ENCODE peak calls at places on chromosomes 4 and X, in six cellular contexts. K is caudate nucleus; I is GM03348; S is epithelial cell of esophagus; X is central memory CD4-positive, alpha-beta T cell; N is HCT116. B is an unnamed sample.

GRCh38 chrX:109600114-109600710 is 24.8 kb downstream of the KCNE5 start:
- DNase-seq in K (no peak), I (peak; percentile 7), S (no peak), X (no peak), N (no peak), B (no peak)

GRCh38 chrX:20681691-20682090 is 415.0 kb upstream of the RPS6KA3 start:
- DNase-seq in K (no peak), I (no peak), S (no peak), X (no peak), N (no peak), B (no peak)

GRCh38 chrX:53715336-53715924 is 28.9 kb upstream of the HUWE1 start:
- DNase-seq in K (no peak), I (no peak), S (no peak), X (no peak), N (no peak), B (no peak)

GRCh38 chr4:86511590-86511989 is 82.5 kb upstream of the PTPN13 start:
- DNase-seq in K (no peak), I (no peak), S (no peak), X (no peak), N (no peak), B (no peak)

GRCh38 chr4:182231503-182231902 is 11.7 kb upstream of the TENM3 start:
- DNase-seq in K (no peak), I (no peak), S (no peak), X (no peak), N (no peak), B (no peak)

GRCh38 chrX:14896273-14896672 is 23.1 kb downstream of the MOSPD2 start:
- DNase-seq in K (no peak), I (no peak), S (no peak), X (no peak), N (no peak), B (no peak)

GRCh38 chr4:54571293-54571723 is 86.4 kb upstream of the KIT start:
- DNase-seq in K (no peak), I (no peak), S (no peak), X (no peak), N (no peak), B (no peak)

GRCh38 chr4:53321151-53321987 is 44.5 kb downstream of the SCFD2 start:
- DNase-seq in K (no peak), I (peak; percentile 68), S (peak; percentile 64), X (no peak), N (peak; percentile 26), B (no peak)

GRCh38 chrX:134144231-134144630 is 92.8 kb upstream of the CCDC160 start:
- DNase-seq in K (no peak), I (peak; percentile 1), S (peak; percentile 11), X (no peak), N (peak; percentile 1), B (no peak)

GRCh38 chr4:156154978-156155377 is 201.3 kb upstream of the CTSO start:
- DNase-seq in K (no peak), I (peak; percentile 5), S (no peak), X (no peak), N (no peak), B (no peak)

GRCh38 chrX:119228506-119229290 is 7.4 kb upstream of the PGRMC1 start:
- DNase-seq in K (no peak), I (peak; percentile 41), S (peak; percentile 83), X (no peak), N (no peak), B (no peak)

GRCh38 chrX:39802906-39803305 is 294.9 kb downstream of the BCOR start:
- DNase-seq in K (no peak), I (no peak), S (no peak), X (no peak), N (no peak), B (no peak)

GRCh38 chr4:161260819-161261218 is 903.0 kb downstream of the FSTL5 start:
- DNase-seq in K (no peak), I (no peak), S (no peak), X (no peak), N (no peak), B (no peak)